ENCODE peak calls at places on chromosomes 2 and 18, in six cellular contexts. Z is esophagus squamous epithelium; K is spleen; U is CD4-positive, alpha-beta T cell; T is stomach; C is CD8-positive, alpha-beta T cell. Y is an unnamed sample.
A peak's percentile ranks its signal among the peaks of the same experiment; 100 is the strongest.

GRCh38 chr2:152508446-152508845 is 173.5 kb downstream of the FMNL2 start:
- DNase-seq in Z (no peak), K (no peak), U (no peak), T (no peak), C (no peak), Y (no peak)

GRCh38 chr2:60365556-60365955 is 187.9 kb downstream of the BCL11A start:
- DNase-seq in Z (no peak), K (no peak), U (no peak), T (no peak), C (no peak), Y (no peak)

GRCh38 chr2:33380001-33380609 is 96.3 kb upstream of the RASGRP3 start:
- DNase-seq in Z (no peak), K (no peak), U (no peak), T (no peak), C (no peak), Y (no peak)

GRCh38 chr2:62347563-62348270 is 151.8 kb downstream of the B3GNT2 start:
- DNase-seq in Z (no peak), K (no peak), U (no peak), T (no peak), C (no peak), Y (no peak)

GRCh38 chr18:67692811-67693210 is 176.3 kb upstream of the DSEL start:
- DNase-seq in Z (no peak), K (no peak), U (no peak), T (no peak), C (no peak), Y (no peak)

GRCh38 chr2:178473931-178474330 is 4.5 kb downstream of the FKBP7 start:
- DNase-seq in Z (no peak), K (no peak), U (no peak), T (no peak), C (no peak), Y (no peak)

GRCh38 chr2:54725343-54726099 is 2.1 kb downstream of the EML6 start:
- DNase-seq in Z (no peak), K (no peak), U (no peak), T (no peak), C (no peak), Y (no peak)

GRCh38 chr2:8586397-8587051 is 95.3 kb upstream of the ID2 start:
- DNase-seq in Z (no peak), K (peak; percentile 70), U (peak; percentile 25), T (no peak), C (no peak), Y (no peak)

GRCh38 chr2:72326759-72327158 is 179.1 kb upstream of the CYP26B1 start:
- DNase-seq in Z (no peak), K (no peak), U (no peak), T (no peak), C (no peak), Y (no peak)

GRCh38 chr2:182481676-182482075 is 54.8 kb upstream of the PDE1A start:
- DNase-seq in Z (no peak), K (no peak), U (no peak), T (no peak), C (no peak), Y (no peak)

GRCh38 chr18:36942264-36942663 is 113.3 kb downstream of the KIAA1328 start:
- DNase-seq in Z (no peak), K (no peak), U (no peak), T (no peak), C (no peak), Y (no peak)

DNA sequence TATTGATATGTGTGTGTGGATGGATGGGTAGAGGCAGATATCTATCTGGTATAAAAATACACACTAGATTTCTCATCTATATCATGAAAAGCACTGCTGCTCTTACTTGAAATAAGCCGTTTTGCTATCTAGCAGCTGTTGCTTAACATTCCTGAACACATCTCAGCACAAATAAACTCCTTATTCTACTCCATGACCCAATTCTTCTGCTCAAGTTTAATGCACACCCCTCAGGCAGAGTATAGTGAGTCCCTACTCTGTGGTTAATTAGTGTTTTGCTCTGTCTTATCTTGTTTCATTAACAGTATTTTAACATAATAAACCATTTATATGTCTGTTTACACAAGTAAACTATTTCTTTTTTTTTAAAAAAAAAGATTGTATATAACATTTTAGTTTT is 134.2 kb downstream of the CBLN2 start:
- DNase-seq in Z (no peak), K (no peak), U (no peak), T (no peak), C (no peak), Y (no peak)
- H3K9me3 ChIP-seq in Z (peaks cover 12% of the 10 kb centered on the region), K (peaks cover 17% of the 10 kb centered on the region), U (no peaks in the 10 kb centered on the region), T (peaks cover 28% of the 10 kb centered on the region), C (no peaks in the 10 kb centered on the region), Y (no peaks in the 10 kb centered on the region)

GRCh38 chr2:446963-447540 is 159.2 kb upstream of the ALKAL2 start:
- DNase-seq in Z (no peak), K (no peak), U (no peak), T (no peak), C (no peak), Y (no peak)

GRCh38 chr2:445896-446295 is 158.0 kb upstream of the ALKAL2 start:
- DNase-seq in Z (no peak), K (no peak), U (no peak), T (no peak), C (no peak), Y (no peak)

GRCh38 chr2:443211-443610 is 155.3 kb upstream of the ALKAL2 start:
- DNase-seq in Z (no peak), K (no peak), U (no peak), T (no peak), C (no peak), Y (no peak)

GRCh38 chr2:443754-444153 is 155.9 kb upstream of the ALKAL2 start:
- DNase-seq in Z (no peak), K (no peak), U (no peak), T (no peak), C (no peak), Y (no peak)

DNA sequence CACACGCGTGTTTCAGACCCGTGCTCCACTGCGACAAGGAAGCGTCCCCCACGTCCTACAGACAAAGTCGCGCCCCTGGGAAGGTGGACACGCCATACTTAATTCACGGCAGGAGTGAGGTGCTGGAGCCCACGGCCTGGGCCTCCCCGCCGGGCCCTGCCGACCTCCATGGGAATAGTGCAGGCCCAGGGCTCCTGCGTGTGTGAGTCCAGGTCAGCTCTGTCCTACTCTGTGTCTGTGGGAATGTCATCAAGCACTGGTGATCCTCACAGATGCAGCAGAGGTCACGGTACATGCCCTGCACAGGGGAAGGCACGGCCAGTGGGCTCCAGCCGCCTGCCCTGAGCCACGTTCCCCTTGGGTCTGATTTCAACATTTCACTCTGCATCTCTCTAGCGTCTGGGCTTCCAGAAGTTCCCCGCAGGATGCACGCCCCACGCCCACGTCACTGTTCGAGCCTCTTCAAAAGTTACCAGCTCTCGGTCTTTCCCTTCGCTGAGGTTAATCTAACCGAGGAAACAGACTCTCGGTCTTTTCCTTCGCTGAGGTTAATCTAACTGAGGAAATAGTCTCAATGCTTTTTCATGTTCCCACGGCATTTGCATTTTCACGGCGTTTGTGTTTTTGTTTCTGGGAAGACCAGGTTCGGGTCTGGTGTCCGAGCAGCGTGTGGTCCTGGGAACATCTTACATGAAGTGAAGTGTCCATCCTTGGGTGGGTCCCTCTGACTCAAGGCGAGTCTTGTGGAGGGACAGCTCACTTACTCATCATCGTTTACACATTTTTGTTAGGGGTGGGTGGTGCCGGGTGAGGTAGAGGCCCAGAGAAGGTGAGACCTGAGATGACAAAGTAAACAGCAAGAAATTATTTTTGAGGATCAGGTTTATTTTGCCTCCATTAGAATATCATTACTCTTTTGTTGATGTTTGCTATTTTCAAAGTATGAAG is 157.3 kb upstream of the ALKAL2 start:
- DNase-seq in Z (no peak), K (no peak), U (no peak), T (no peak), C (no peak), Y (no peak)
- H3K9me3 ChIP-seq in Z (no peaks in the 10 kb centered on the region), K (no peaks in the 10 kb centered on the region), U (no peaks in the 10 kb centered on the region), T (no peaks in the 10 kb centered on the region), C (no peaks in the 10 kb centered on the region), Y (no peaks in the 10 kb centered on the region)

GRCh38 chr2:224428787-224429440 is 27.0 kb upstream of the FAM124B start:
- DNase-seq in Z (no peak), K (no peak), U (no peak), T (no peak), C (no peak), Y (no peak)
- H3K9me3 ChIP-seq in Z (no peaks in the 10 kb centered on the region), K (peaks cover 5% of the 10 kb centered on the region), U (no peaks in the 10 kb centered on the region), T (no peaks in the 10 kb centered on the region), C (no peaks in the 10 kb centered on the region), Y (no peaks in the 10 kb centered on the region)

GRCh38 chr2:16081316-16082200 is 141.2 kb downstream of the MYCN start:
- DNase-seq in Z (no peak), K (no peak), U (no peak), T (no peak), C (no peak), Y (no peak)
- H3K9me3 ChIP-seq in Z (no peaks in the 10 kb centered on the region), K (no peaks in the 10 kb centered on the region), U (no peaks in the 10 kb centered on the region), T (no peaks in the 10 kb centered on the region), C (no peaks in the 10 kb centered on the region), Y (no peaks in the 10 kb centered on the region)

GRCh38 chr2:95047629-95048510 is 22.4 kb downstream of the MAL start:
- DNase-seq in Z (no peak), K (peak; percentile 70), U (no peak), T (peak; percentile 72), C (no peak), Y (no peak)
- H3K9me3 ChIP-seq in Z (no peaks in the 10 kb centered on the region), K (no peaks in the 10 kb centered on the region), U (no peaks in the 10 kb centered on the region), T (no peaks in the 10 kb centered on the region), C (no peaks in the 10 kb centered on the region), Y (no peaks in the 10 kb centered on the region)

DNA sequence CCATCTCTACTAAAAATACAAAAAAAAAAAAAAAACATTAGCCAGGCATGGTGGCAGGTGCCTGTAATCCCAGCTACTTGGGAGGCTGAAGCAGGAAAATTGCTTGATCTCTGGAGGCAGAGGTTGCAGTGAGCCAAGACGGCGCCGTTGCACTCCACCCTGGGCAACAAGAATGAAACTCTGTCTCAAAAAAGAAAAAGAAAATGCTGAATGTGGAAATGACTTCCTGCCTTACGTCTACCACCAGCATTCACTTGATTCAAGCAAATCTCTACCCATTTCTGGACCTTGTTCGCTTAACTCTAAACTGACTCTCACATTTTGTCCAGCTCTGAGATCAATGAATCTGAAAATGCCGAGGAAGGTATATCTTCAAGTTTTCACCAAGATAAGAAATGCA is 825.3 kb downstream of the TRIB2 start:
- DNase-seq in Z (no peak), K (no peak), U (no peak), T (no peak), C (no peak), Y (no peak)
- H3K9me3 ChIP-seq in Z (no peaks in the 10 kb centered on the region), K (no peaks in the 10 kb centered on the region), U (no peaks in the 10 kb centered on the region), T (no peaks in the 10 kb centered on the region), C (no peaks in the 10 kb centered on the region), Y (no peaks in the 10 kb centered on the region)

GRCh38 chr2:89784960-89785359 is 1093.5 kb downstream of the RPIA start:
- DNase-seq in Z (no peak), K (no peak), U (no peak), T (no peak), C (no peak), Y (no peak)
- H3K9me3 ChIP-seq in Z (peaks cover 93% of the 10 kb centered on the region), K (peaks cover 100% of the 10 kb centered on the region), U (peaks cover 46% of the 10 kb centered on the region), T (peaks cover 98% of the 10 kb centered on the region), C (peaks cover 17% of the 10 kb centered on the region), Y (peaks cover 28% of the 10 kb centered on the region)

DNA sequence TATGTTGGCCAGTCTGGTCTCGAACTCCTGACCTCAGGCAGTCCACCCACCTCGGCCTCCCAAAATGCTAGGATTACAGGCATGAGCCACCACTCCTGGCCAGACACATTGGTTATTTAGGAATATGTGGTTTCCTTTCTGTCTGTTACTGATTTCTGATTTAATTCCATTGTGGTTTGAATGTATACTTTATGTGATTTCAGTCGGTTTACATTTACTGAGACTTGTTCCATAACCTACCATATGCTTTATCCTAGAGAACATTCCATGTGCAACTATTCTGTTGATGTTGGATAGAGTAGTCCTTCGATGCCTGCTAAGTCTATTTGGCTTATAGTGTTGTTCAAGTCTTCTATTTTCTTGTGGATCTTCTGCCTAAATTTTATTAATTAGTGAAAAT is 1.6 kb upstream of the CCL20 start:
- DNase-seq in Z (no peak), K (no peak), U (no peak), T (no peak), C (no peak), Y (no peak)
- H3K9me3 ChIP-seq in Z (no peaks in the 10 kb centered on the region), K (no peaks in the 10 kb centered on the region), U (no peaks in the 10 kb centered on the region), T (no peaks in the 10 kb centered on the region), C (no peaks in the 10 kb centered on the region), Y (peaks cover 3% of the 10 kb centered on the region)

Y was measured in T-helper 17 cell.